ENCODE peak calls at places on chromosomes 13 and 19, in seven cellular contexts. F is GM23248, K is esophagus squamous epithelium, W is ascending aorta, J is adipocyte, E is heart right ventricle, A is OCI-LY7. O is an unnamed sample. For H3K4me1, the result is how much of the 10 kb centered on the place peaks cover.

GRCh38 chr19:56751078-56751489 is 79.5 kb upstream of the ZNF835 start:
- DNase-seq in F (no peak), K (no peak), W (no peak), J (no peak), E (no peak), A (no peak), O (no peak)

GRCh38 chr19:46192990-46193650 is 36.4 kb upstream of the IGFL1 start:
- DNase-seq in F (peak), K (no peak), W (no peak), J (peak), E (no peak), A (no peak), O (no peak)

GRCh38 chr19:29273000-29273691 is 60.2 kb upstream of the UQCRFS1 start:
- DNase-seq in F (no peak), K (no peak), W (no peak), J (no peak), E (no peak), A (no peak), O (no peak)

GRCh38 chr13:54733639-54734038 is 1705.0 kb downstream of the OLFM4 start:
- DNase-seq in F (no peak), K (no peak), W (no peak), J (no peak), E (no peak), A (no peak), O (no peak)

GRCh38 chr13:111488466-111489132 is 168.2 kb downstream of the TEX29 start:
- DNase-seq in F (no peak), K (no peak), W (no peak), J (no peak), E (no peak), A (no peak), O (no peak)

GRCh38 chr13:99119686-99120085 is 81.0 kb upstream of the UBAC2 start:
- DNase-seq in F (no peak), K (no peak), W (no peak), J (no peak), E (no peak), A (no peak), O (no peak)

GRCh38 chr19:5801796-5802616 is 2.9 kb upstream of the NRTN start:
- DNase-seq in F (peak), K (no peak), W (no peak), J (peak), E (no peak), A (no peak), O (no peak)

GRCh38 chr13:111338841-111339240 is 18.4 kb downstream of the TEX29 start:
- DNase-seq in F (no peak), K (no peak), W (no peak), J (no peak), E (no peak), A (no peak), O (no peak)

GRCh38 chr13:74097116-74097515 is 37.1 kb downstream of the KLF12 start:
- DNase-seq in F (no peak), K (no peak), W (no peak), J (no peak), E (no peak), A (no peak), O (no peak)

GRCh38 chr13:102999498-102999897 is 66.7 kb downstream of the SLC10A2 start:
- DNase-seq in F (no peak), K (no peak), W (no peak), J (no peak), E (no peak), A (peak), O (no peak)

GRCh38 chr13:56953965-56954364 is 186.8 kb upstream of the PRR20A start:
- DNase-seq in F (no peak), K (no peak), W (no peak), J (no peak), E (no peak), A (no peak), O (no peak)

GRCh38 chr13:107254392-107254791 is 686.5 kb upstream of the ARGLU1 start:
- DNase-seq in F (no peak), K (no peak), W (no peak), J (no peak), E (no peak), A (no peak), O (no peak)

GRCh38 chr19:28820289-28820688 is 392.7 kb downstream of the UQCRFS1 start:
- DNase-seq in F (no peak), K (no peak), W (no peak), J (no peak), E (no peak), A (no peak), O (no peak)

GRCh38 chr13:98652721-98653470 is 76.0 kb upstream of the STK24 start:
- DNase-seq in F (no peak), K (no peak), W (no peak), J (no peak), E (no peak), A (no peak), O (no peak)

GRCh38 chr19:9075064-9075964 is 11.5 kb upstream of the OR1M1 start:
- DNase-seq in F (peak), K (peak), W (no peak), J (peak), E (peak), A (no peak), O (peak)

GRCh38 chr19:16888629-16889371 is at the start of gene F2RL3:
- DNase-seq in F (peak), K (no peak), W (no peak), J (no peak), E (peak), A (no peak), O (peak)

GRCh38 chr19:2618611-2619010 is 83.9 kb downstream of the GNG7 start:
- DNase-seq in F (peak), K (no peak), W (no peak), J (peak), E (peak), A (peak), O (peak)

GRCh38 chr19:4120531-4120930 is 3.4 kb downstream of the MAP2K2 start:
- DNase-seq in F (peak), K (no peak), W (no peak), J (peak), E (no peak), A (no peak), O (no peak)

GRCh38 chr19:52542984-52543664 is 15.7 kb downstream of the ZNF808 start:
- DNase-seq in F (no peak), K (no peak), W (no peak), J (no peak), E (no peak), A (no peak), O (no peak)

GRCh38 chr19:45470147-45471081 is 2.6 kb downstream of the FOSB start:
- DNase-seq in F (peak), K (no peak), W (peak), J (peak), E (no peak), A (no peak), O (no peak)

GRCh38 chr13:24619302-24619701 is 60.9 kb upstream of the ATP12A start:
- DNase-seq in F (no peak), K (no peak), W (no peak), J (no peak), E (no peak), A (peak), O (no peak)

GRCh38 chr13:38693641-38694040 is 6.8 kb downstream of the FREM2 start:
- DNase-seq in F (no peak), K (no peak), W (no peak), J (no peak), E (no peak), A (no peak), O (no peak)

GRCh38 chr13:74825170-74825948 is 656.6 kb downstream of the TBC1D4 start:
- DNase-seq in F (peak), K (no peak), W (no peak), J (peak), E (no peak), A (no peak), O (no peak)

GRCh38 chr19:19745496-19746285 is 12.8 kb upstream of the ZNF14 start:
- DNase-seq in F (no peak), K (no peak), W (no peak), J (no peak), E (no peak), A (no peak), O (no peak)

GRCh38 chr19:16342002-16342715 is 17.5 kb downstream of the KLF2 start:
- DNase-seq in F (peak), K (no peak), W (no peak), J (no peak), E (no peak), A (peak), O (peak)

GRCh38 chr19:24140099-24140498 is 53.1 kb downstream of the ZNF254 start:
- DNase-seq in F (peak), K (no peak), W (no peak), J (no peak), E (no peak), A (no peak), O (no peak)

GRCh38 chr19:35204799-35205732 is 23.5 kb downstream of the FAM187B start:
- DNase-seq in F (no peak), K (no peak), W (no peak), J (no peak), E (no peak), A (peak), O (no peak)

GRCh38 chr13:98843482-98843877 is 91.0 kb upstream of the SLC15A1 start:
- DNase-seq in F (no peak), K (no peak), W (no peak), J (no peak), E (no peak), A (no peak), O (no peak)

GRCh38 chr13:43686557-43686956 is 100.2 kb downstream of the ENOX1 start:
- DNase-seq in F (peak), K (no peak), W (no peak), J (peak), E (peak), A (no peak), O (peak)

GRCh38 chr19:49555600-49556411 is 24.6 kb downstream of the NOSIP start:
- DNase-seq in F (peak), K (no peak), W (no peak), J (peak), E (peak), A (peak), O (peak)

GRCh38 chr19:29675650-29676186 is 10.5 kb downstream of the PLEKHF1 start:
- DNase-seq in F (no peak), K (no peak), W (no peak), J (no peak), E (no peak), A (no peak), O (no peak)

GRCh38 chr19:49889687-49890348 is 6.9 kb downstream of the IL4I1 start:
- DNase-seq in F (peak), K (no peak), W (no peak), J (peak), E (peak), A (peak), O (peak)

GRCh38 chr19:1041272-1041834 is 1.4 kb downstream of the ABCA7 start:
- DNase-seq in F (no peak), K (no peak), W (no peak), J (no peak), E (no peak), A (no peak), O (no peak)

DNA sequence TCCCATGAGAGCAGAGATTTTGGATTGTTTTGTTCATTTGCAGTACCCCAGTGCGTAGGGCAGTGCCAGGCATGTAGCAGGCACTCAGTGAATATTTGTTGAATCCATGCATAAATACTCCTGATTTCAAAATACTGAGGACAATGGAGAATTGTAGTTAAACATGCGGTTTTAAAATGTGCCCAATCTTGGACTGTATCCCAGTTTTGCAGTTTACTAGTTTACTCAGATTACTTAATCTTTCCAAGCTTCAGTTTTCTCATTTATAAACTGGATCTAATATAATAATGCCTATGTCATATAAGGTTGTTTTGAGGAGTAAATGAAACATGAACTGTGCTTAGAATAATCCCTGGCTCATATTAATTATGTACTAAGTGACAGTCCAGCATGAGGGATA is 39.0 kb downstream of the RCBTB2 start:
- DNase-seq in F (peak), K (no peak), W (no peak), J (peak), E (no peak), A (no peak), O (no peak)
- H3K4me1 ChIP-seq in F (under half), K (half or more), W (under half), J (under half), E (half or more), A (under half), O (under half)

GRCh38 chr19:18510216-18510615 is 11.7 kb downstream of the ELL start:
- DNase-seq in F (no peak), K (no peak), W (no peak), J (no peak), E (no peak), A (no peak), O (no peak)
- H3K4me1 ChIP-seq in F (under half), K (half or more), W (under half), J (half or more), E (half or more), A (under half), O (half or more)

DNA sequence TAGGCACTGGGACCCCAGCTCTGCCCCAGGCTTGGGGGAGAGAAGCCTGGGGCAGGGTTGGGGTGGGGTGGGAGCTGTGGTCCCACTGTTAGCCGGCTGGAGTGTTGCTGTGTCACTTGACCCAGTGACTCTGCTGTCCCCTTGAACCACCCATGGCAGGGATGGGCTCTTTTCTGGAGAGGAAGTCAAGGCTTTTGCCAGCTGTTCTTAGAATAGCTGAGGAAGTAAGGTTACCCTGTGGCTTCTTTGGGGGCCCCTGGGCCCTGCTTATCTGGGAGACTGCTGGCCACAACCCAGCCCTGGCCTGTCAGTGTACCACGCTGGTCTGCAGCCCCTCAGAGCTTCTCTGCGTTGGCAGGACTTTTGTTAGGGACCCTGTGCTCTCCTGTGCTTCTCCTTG is 9.1 kb downstream of the PNPLA6 start:
- DNase-seq in F (no peak), K (no peak), W (no peak), J (no peak), E (no peak), A (no peak), O (no peak)
- H3K4me1 ChIP-seq in F (under half), K (under half), W (under half), J (under half), E (under half), A (under half), O (under half)

GRCh38 chr13:49539746-49540145 is 44.0 kb downstream of the PHF11 start:
- DNase-seq in F (no peak), K (no peak), W (no peak), J (no peak), E (no peak), A (peak), O (no peak)

GRCh38 chr13:49536144-49536873 is 40.6 kb downstream of the PHF11 start:
- DNase-seq in F (no peak), K (no peak), W (no peak), J (no peak), E (no peak), A (no peak), O (no peak)

GRCh38 chr13:49539313-49539712 is 43.6 kb downstream of the PHF11 start:
- DNase-seq in F (no peak), K (no peak), W (no peak), J (no peak), E (no peak), A (peak), O (no peak)

GRCh38 chr13:49540552-49540951 is 44.8 kb downstream of the PHF11 start:
- DNase-seq in F (peak), K (no peak), W (no peak), J (peak), E (no peak), A (peak), O (no peak)

GRCh38 chr13:49538404-49538803 is 42.7 kb downstream of the PHF11 start:
- DNase-seq in F (no peak), K (no peak), W (no peak), J (no peak), E (no peak), A (no peak), O (no peak)
- H3K4me1 ChIP-seq in F (under half), K (under half), W (under half), J (under half), E (under half), A (half or more), O (under half)

GRCh38 chr13:29541400-29541799 is 54.1 kb downstream of the SLC7A1 start:
- DNase-seq in F (no peak), K (no peak), W (no peak), J (no peak), E (no peak), A (no peak), O (no peak)
- H3K4me1 ChIP-seq in F (under half), K (half or more), W (under half), J (under half), E (under half), A (under half), O (under half)

GRCh38 chr19:18697680-18698079 is 14.2 kb downstream of the CRTC1 start:
- DNase-seq in F (no peak), K (no peak), W (no peak), J (no peak), E (no peak), A (peak), O (peak)

GRCh38 chr19:18699403-18700054 is 16.0 kb downstream of the CRTC1 start:
- DNase-seq in F (no peak), K (no peak), W (no peak), J (no peak), E (no peak), A (peak), O (no peak)

GRCh38 chr19:18701250-18701608 is 17.7 kb downstream of the CRTC1 start:
- DNase-seq in F (no peak), K (no peak), W (no peak), J (no peak), E (no peak), A (peak), O (no peak)

GRCh38 chr19:18698321-18699167 is 15.1 kb downstream of the CRTC1 start:
- DNase-seq in F (no peak), K (no peak), W (no peak), J (no peak), E (no peak), A (peak), O (no peak)

GRCh38 chr19:18700501-18701249 is 17.2 kb downstream of the CRTC1 start:
- DNase-seq in F (peak), K (peak), W (no peak), J (peak), E (peak), A (peak), O (peak)
- H3K4me1 ChIP-seq in F (under half), K (under half), W (under half), J (under half), E (under half), A (under half), O (under half)

GRCh38 chr13:51621597-51621996 is 37.3 kb downstream of the WDFY2 start:
- DNase-seq in F (no peak), K (no peak), W (no peak), J (no peak), E (no peak), A (no peak), O (no peak)
- H3K4me1 ChIP-seq in F (half or more), K (half or more), W (under half), J (under half), E (half or more), A (under half), O (half or more)

DNA sequence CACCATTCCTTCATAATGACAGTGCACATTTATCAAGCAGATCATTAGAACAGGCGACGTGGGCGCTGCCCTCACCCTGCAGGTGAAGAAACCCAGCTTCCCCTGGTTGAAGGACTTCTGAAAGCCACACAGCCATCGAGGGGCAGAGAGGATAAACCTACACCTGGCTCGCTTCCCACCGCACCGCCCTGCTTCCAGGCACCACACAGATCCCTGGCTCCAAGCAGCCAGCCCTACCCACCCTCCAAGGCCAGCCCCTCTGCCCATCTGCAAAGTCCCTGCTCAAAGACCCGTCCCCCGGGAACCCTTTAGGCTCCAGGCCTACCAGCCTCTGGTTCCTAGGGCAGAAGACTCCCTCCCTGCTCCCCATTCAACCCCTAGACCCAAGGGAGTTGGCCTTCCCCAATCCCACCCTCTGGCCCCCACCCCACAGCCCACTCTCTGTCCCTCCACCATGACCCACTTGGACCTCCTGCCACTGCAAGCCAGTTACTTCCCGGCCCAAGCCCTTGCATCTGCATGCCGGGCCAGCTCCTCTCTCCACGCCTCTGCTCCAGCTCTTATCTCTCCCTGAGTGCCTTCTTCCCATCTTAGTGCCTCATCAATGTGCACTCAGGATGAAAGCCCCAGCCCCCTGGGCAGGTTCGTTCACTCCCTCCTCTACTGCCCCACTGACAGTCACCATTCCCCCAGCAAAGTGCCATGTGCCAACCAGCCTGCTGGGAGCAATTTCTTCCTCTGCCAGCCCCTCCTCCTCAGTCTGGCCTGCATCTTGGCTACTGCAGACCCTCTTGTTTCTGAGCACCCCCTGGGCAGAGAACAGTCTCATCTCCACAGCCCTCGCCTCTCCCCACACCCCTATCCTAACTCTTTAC is 28.0 kb downstream of the PEPD start:
- DNase-seq in F (no peak), K (no peak), W (no peak), J (no peak), E (no peak), A (no peak), O (no peak)
- H3K4me1 ChIP-seq in F (under half), K (under half), W (under half), J (under half), E (under half), A (under half), O (under half)